ENCODE peak calls at places on chromosome 21, in ten cellular contexts. T, F, L, Z, P, X, R, A, U and G are unnamed samples.

GRCh38 chr21:14869984-14870840 is 194.6 kb downstream of the NRIP1 start:
- DNase-seq in T (no peak), F (no peak), L (no peak), Z (no peak), P (no peak), X (no peak), R (no peak), A (no peak), U (no peak), G (no peak)

GRCh38 chr21:46639489-46640386 is 4.3 kb downstream of the PRMT2 start:
- DNase-seq in T (no peak), F (no peak), L (no peak), Z (no peak), P (no peak), X (no peak), R (no peak), A (peak), U (no peak), G (no peak)

GRCh38 chr21:26405071-26405470 is 168.0 kb downstream of the CYYR1 start:
- DNase-seq in T (no peak), F (no peak), L (no peak), Z (no peak), P (no peak), X (no peak), R (peak), A (peak), U (no peak), G (no peak)

GRCh38 chr21:31557421-31557955 is 102.0 kb upstream of the SOD1 start:
- DNase-seq in T (no peak), F (no peak), L (no peak), Z (peak), P (no peak), X (no peak), R (no peak), A (no peak), U (no peak), G (no peak)

GRCh38 chr21:35254006-35254751 is 205.1 kb upstream of the RUNX1 start:
- DNase-seq in T (no peak), F (no peak), L (no peak), Z (no peak), P (no peak), X (no peak), R (peak), A (peak), U (no peak), G (peak)

GRCh38 chr21:30563072-30563471 is 2.0 kb upstream of the KRTAP19-7 start:
- DNase-seq in T (no peak), F (no peak), L (no peak), Z (no peak), P (no peak), X (no peak), R (no peak), A (no peak), U (no peak), G (no peak)

GRCh38 chr21:34201001-34201400 is 127.6 kb downstream of the MRPS6 start:
- DNase-seq in T (no peak), F (no peak), L (no peak), Z (no peak), P (no peak), X (no peak), R (no peak), A (no peak), U (no peak), G (no peak)

GRCh38 chr21:15706686-15707085 is 23.1 kb upstream of the USP25 start:
- DNase-seq in T (peak), F (peak), L (no peak), Z (no peak), P (no peak), X (no peak), R (peak), A (peak), U (peak), G (peak)

GRCh38 chr21:24023402-24023801 is 1583.9 kb downstream of the MRPL39 start:
- DNase-seq in T (no peak), F (no peak), L (no peak), Z (no peak), P (no peak), X (no peak), R (no peak), A (peak), U (no peak), G (no peak)

GRCh38 chr21:45499201-45499750 is 43.0 kb downstream of the SLC19A1 start:
- DNase-seq in T (no peak), F (no peak), L (no peak), Z (no peak), P (no peak), X (peak), R (no peak), A (no peak), U (no peak), G (no peak)

DNA sequence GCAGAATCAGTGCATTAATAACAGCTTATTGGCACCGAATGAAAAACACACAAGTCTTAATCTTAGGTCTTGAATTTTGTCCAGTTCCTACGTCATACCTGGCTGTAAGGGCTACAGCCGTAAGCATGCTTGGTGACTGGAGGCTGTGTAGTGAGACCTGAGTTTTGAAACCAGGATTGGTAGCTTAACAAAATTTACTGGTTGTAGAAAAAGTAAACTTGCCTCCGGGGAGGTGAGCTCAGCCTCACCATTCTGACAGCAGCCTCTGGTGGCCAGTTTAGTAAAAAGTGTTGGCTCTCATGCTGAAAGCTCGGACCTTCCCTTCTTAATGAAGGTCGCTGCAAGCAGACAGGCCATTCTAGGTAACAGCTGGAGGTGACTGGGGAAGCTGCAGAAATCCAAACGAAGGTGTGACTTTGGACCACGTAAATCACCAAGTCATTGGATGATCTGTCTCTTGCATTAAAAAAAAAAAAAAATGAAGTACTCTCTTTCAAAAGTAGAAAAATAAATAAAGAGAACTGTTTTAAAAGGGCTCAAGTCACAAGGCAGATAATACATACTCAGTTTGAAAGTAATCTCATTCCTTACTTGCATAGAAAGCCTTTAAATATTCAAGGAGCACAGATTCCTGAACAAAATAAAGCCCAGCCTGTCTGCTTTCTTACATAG is 48.8 kb downstream of the HLCS start:
- DNase-seq in T (no peak), F (peak), L (no peak), Z (peak), P (no peak), X (no peak), R (no peak), A (peak), U (no peak), G (no peak)
- TF ChIP-seq CTCF in T (peak), F (peak), L (no peak), Z (peak), P (peak), X (peak), R (peak), A (peak), U (peak), G (peak)

GRCh38 chr21:42781150-42781980 is 98.0 kb downstream of the WDR4 start:
- DNase-seq in T (no peak), F (peak), L (no peak), Z (no peak), P (peak), X (no peak), R (no peak), A (no peak), U (no peak), G (no peak)
- H3K4me3 ChIP-seq in T (no peak), F (peak), L (peak), Z (no peak), P (no peak), X (peak), R (no peak), A (no peak), U (no peak), G (no peak)

DNA sequence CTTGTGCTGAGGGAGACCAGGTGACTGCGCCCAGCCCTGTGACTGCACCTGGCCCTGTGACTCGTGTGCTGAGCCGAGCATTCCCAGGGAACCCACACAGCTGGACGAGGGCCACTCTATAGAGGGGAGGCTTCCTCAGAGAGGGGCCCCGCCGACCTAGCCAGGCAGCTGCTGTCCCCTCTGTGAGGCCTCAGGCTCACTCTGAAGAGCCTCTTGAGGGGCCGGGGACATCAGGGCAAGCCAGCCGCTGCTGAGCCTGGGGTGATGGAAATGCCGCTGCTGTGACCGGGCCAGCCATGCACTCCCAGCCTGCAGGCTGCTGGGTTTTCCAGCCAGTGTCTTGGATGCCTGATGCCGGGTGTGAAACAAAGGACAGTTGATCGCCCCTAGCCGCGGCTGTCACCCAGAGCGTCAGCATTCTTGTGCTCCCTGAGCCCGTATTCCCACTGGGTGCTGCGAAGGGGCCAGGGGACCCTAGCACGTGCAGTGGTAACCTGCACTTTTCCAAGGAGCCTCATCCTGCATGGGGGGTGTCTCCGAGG is 17.5 kb downstream of the PFKL start:
- DNase-seq in T (no peak), F (no peak), L (no peak), Z (no peak), P (no peak), X (no peak), R (no peak), A (no peak), U (no peak), G (no peak)
- TF ChIP-seq CTCF in T (no peak), F (no peak), L (no peak), Z (no peak), P (no peak), X (no peak), R (no peak), A (no peak), U (no peak), G (no peak)

GRCh38 chr21:44375686-44376320 is 22.4 kb downstream of the TRPM2 start:
- DNase-seq in T (no peak), F (no peak), L (peak), Z (no peak), P (peak), X (no peak), R (no peak), A (no peak), U (no peak), G (no peak)

GRCh38 chr21:44374601-44375280 is 21.3 kb downstream of the TRPM2 start:
- DNase-seq in T (no peak), F (no peak), L (peak), Z (no peak), P (no peak), X (no peak), R (no peak), A (no peak), U (no peak), G (no peak)

GRCh38 chr21:44376606-44377005 is 23.2 kb downstream of the TRPM2 start:
- DNase-seq in T (no peak), F (no peak), L (peak), Z (no peak), P (no peak), X (no peak), R (no peak), A (no peak), U (no peak), G (no peak)

GRCh38 chr21:44377201-44377921 is 23.9 kb downstream of the TRPM2 start:
- DNase-seq in T (no peak), F (no peak), L (peak), Z (no peak), P (peak), X (no peak), R (no peak), A (no peak), U (no peak), G (no peak)

DNA sequence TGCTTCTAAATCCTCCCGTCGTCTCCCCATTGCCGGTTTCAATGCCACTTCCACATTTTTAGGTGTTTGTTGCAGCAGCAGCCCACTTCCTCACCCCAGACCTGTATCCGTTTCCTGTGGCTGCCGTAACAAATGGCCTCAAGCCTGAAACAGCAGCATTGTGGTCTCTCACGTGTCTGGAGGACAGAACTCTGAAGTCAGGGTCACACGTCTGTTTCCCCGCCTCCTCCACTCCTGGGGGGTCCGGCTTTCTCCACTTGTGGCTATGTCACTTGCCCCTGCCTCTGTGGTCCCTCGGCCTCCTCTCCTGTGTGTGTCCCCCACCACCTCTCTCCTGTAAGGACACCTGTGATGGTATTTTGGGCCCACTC is 21.8 kb downstream of the TRPM2 start:
- DNase-seq in T (no peak), F (no peak), L (peak), Z (no peak), P (peak), X (no peak), R (no peak), A (no peak), U (no peak), G (no peak)
- H3K4me3 ChIP-seq in T (no peak), F (no peak), L (no peak), Z (no peak), P (no peak), X (no peak), R (no peak), A (no peak), U (no peak), G (no peak)

DNA sequence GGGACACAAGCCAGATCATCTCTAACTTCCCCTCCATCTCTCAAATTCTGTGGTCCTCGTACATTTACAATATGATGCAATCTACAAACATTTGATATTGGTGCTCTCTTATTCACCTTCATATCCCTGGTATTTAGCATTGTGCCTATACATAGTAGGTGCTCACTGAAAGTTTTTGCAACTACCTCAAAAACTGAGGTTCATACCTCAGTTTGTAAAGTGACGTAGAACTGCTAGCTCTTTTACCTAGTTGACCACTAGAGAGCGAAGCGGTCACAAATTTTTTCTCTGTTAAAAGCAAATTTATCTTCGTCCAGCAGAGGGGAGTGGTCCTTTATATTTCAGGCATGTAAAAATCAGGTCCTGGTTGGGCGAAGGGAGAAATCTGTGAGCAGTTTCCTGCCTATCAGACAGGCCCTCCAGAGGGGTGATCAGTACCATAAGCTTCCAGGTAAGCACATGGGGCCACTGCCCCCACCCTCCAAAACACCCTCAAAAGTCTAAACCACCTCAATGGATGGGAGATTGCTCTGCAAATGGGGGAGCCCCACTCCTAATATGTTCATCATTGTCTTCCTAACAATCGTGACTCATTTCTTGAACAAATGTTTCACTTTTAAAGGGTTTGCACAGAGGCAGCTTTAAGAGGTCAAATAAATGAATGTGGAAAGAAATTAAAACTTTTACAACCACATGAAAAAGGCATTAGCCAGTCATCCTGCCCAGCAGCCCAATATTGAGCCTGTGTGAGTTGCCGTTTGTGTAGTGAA is 10.6 kb upstream of the HLCS start:
- DNase-seq in T (peak), F (peak), L (no peak), Z (peak), P (peak), X (no peak), R (no peak), A (peak), U (no peak), G (peak)
- TF ChIP-seq CTCF in T (peak), F (peak), L (peak), Z (peak), P (peak), X (peak), R (peak), A (peak), U (peak), G (peak)

GRCh38 chr21:42398414-42399030 is 2.7 kb upstream of the TMPRSS3 start:
- DNase-seq in T (no peak), F (no peak), L (no peak), Z (no peak), P (no peak), X (no peak), R (no peak), A (no peak), U (no peak), G (no peak)

GRCh38 chr21:42395910-42396625 is at the start of gene TMPRSS3:
- DNase-seq in T (no peak), F (no peak), L (no peak), Z (no peak), P (no peak), X (no peak), R (no peak), A (no peak), U (no peak), G (no peak)

GRCh38 chr21:42395302-42395701 is 550 bp downstream of the TMPRSS3 start:
- DNase-seq in T (no peak), F (no peak), L (no peak), Z (no peak), P (no peak), X (no peak), R (no peak), A (no peak), U (no peak), G (no peak)

GRCh38 chr21:42398130-42398394 is 2.2 kb upstream of the TMPRSS3 start:
- DNase-seq in T (no peak), F (no peak), L (no peak), Z (no peak), P (no peak), X (no peak), R (no peak), A (no peak), U (no peak), G (no peak)

GRCh38 chr21:42397291-42398129 is 1.7 kb upstream of the TMPRSS3 start:
- DNase-seq in T (no peak), F (no peak), L (no peak), Z (no peak), P (no peak), X (no peak), R (no peak), A (no peak), U (no peak), G (no peak)
- H3K4me3 ChIP-seq in T (no peak), F (no peak), L (no peak), Z (no peak), P (no peak), X (no peak), R (no peak), A (no peak), U (no peak), G (no peak)

GRCh38 chr21:41071410-41071809 is 96.5 kb upstream of the BACE2 start:
- DNase-seq in T (no peak), F (no peak), L (no peak), Z (peak), P (no peak), X (no peak), R (no peak), A (no peak), U (no peak), G (no peak)
- TF ChIP-seq CTCF in T (peak), F (no peak), L (no peak), Z (peak), P (no peak), X (no peak), R (peak), A (no peak), U (no peak), G (no peak)